ENCODE peak calls at places on chromosomes 2 and 18, in eight cellular contexts. One of them, this sample, is unnamed.

GRCh38 chr2:240922234-240922981 is 16.3 kb downstream of the CROCC2 start:
- DNase-seq in HepG2: no peak
- DNase-seq in lower leg skin: peak
- DNase-seq in IMR-90: no peak
- DNase-seq in sigmoid colon: peak
- DNase-seq in tibial nerve: peak
- DNase-seq in esophagus squamous epithelium: no peak
- DNase-seq in ovary: peak
- DNase-seq in this sample: no peak

GRCh38 chr2:207463996-207464395 is 65.8 kb upstream of the CREB1 start:
- DNase-seq in HepG2: no peak
- DNase-seq in lower leg skin: no peak
- DNase-seq in IMR-90: no peak
- DNase-seq in sigmoid colon: no peak
- DNase-seq in tibial nerve: no peak
- DNase-seq in esophagus squamous epithelium: no peak
- DNase-seq in ovary: no peak
- DNase-seq in this sample: no peak

GRCh38 chr2:215712219-215712849 is 276.5 kb upstream of the FN1 start:
- DNase-seq in HepG2: peak
- DNase-seq in lower leg skin: no peak
- DNase-seq in IMR-90: no peak
- DNase-seq in sigmoid colon: no peak
- DNase-seq in tibial nerve: no peak
- DNase-seq in esophagus squamous epithelium: no peak
- DNase-seq in ovary: no peak
- DNase-seq in this sample: no peak

GRCh38 chr2:168583064-168583709 is 127.1 kb downstream of the CERS6 start:
- DNase-seq in HepG2: no peak
- DNase-seq in lower leg skin: no peak
- DNase-seq in IMR-90: peak
- DNase-seq in sigmoid colon: no peak
- DNase-seq in tibial nerve: no peak
- DNase-seq in esophagus squamous epithelium: no peak
- DNase-seq in ovary: no peak
- DNase-seq in this sample: no peak

GRCh38 chr2:79860233-79861058 is 347.6 kb downstream of the CTNNA2 start:
- DNase-seq in HepG2: peak
- DNase-seq in lower leg skin: no peak
- DNase-seq in IMR-90: peak
- DNase-seq in sigmoid colon: no peak
- DNase-seq in tibial nerve: no peak
- DNase-seq in esophagus squamous epithelium: no peak
- DNase-seq in ovary: no peak
- DNase-seq in this sample: peak

GRCh38 chr2:201264472-201265173 is 4.3 kb downstream of the CASP8 start:
- DNase-seq in HepG2: no peak
- DNase-seq in lower leg skin: no peak
- DNase-seq in IMR-90: peak
- DNase-seq in sigmoid colon: no peak
- DNase-seq in tibial nerve: no peak
- DNase-seq in esophagus squamous epithelium: no peak
- DNase-seq in ovary: no peak
- DNase-seq in this sample: no peak

GRCh38 chr18:79615091-79615490 is 64.5 kb upstream of the CTDP1 start:
- DNase-seq in HepG2: no peak
- DNase-seq in lower leg skin: peak
- DNase-seq in IMR-90: no peak
- DNase-seq in sigmoid colon: peak
- DNase-seq in tibial nerve: no peak
- DNase-seq in esophagus squamous epithelium: no peak
- DNase-seq in ovary: peak
- DNase-seq in this sample: no peak

GRCh38 chr2:16375351-16375750 is 290.3 kb downstream of the CYRIA start:
- DNase-seq in HepG2: no peak
- DNase-seq in lower leg skin: no peak
- DNase-seq in IMR-90: no peak
- DNase-seq in sigmoid colon: no peak
- DNase-seq in tibial nerve: no peak
- DNase-seq in esophagus squamous epithelium: no peak
- DNase-seq in ovary: no peak
- DNase-seq in this sample: no peak

GRCh38 chr2:218006741-218007140 is 3.9 kb upstream of the TNS1 start:
- DNase-seq in HepG2: no peak
- DNase-seq in lower leg skin: no peak
- DNase-seq in IMR-90: peak
- DNase-seq in sigmoid colon: no peak
- DNase-seq in tibial nerve: no peak
- DNase-seq in esophagus squamous epithelium: no peak
- DNase-seq in ovary: no peak
- DNase-seq in this sample: no peak

GRCh38 chr2:44430340-44430739 is 68.6 kb downstream of the CAMKMT start:
- DNase-seq in HepG2: no peak
- DNase-seq in lower leg skin: no peak
- DNase-seq in IMR-90: no peak
- DNase-seq in sigmoid colon: no peak
- DNase-seq in tibial nerve: no peak
- DNase-seq in esophagus squamous epithelium: no peak
- DNase-seq in ovary: no peak
- DNase-seq in this sample: no peak

GRCh38 chr2:232563580-232563979 is 13.1 kb downstream of the EIF4E2 start:
- DNase-seq in HepG2: no peak
- DNase-seq in lower leg skin: no peak
- DNase-seq in IMR-90: peak
- DNase-seq in sigmoid colon: no peak
- DNase-seq in tibial nerve: no peak
- DNase-seq in esophagus squamous epithelium: no peak
- DNase-seq in ovary: no peak
- DNase-seq in this sample: no peak

GRCh38 chr2:232568161-232568560 is 17.7 kb downstream of the EIF4E2 start:
- DNase-seq in HepG2: no peak
- DNase-seq in lower leg skin: no peak
- DNase-seq in IMR-90: peak
- DNase-seq in sigmoid colon: no peak
- DNase-seq in tibial nerve: no peak
- DNase-seq in esophagus squamous epithelium: no peak
- DNase-seq in ovary: no peak
- DNase-seq in this sample: peak

GRCh38 chr2:232562515-232563151 is 12.1 kb downstream of the EIF4E2 start:
- DNase-seq in HepG2: no peak
- DNase-seq in lower leg skin: no peak
- DNase-seq in IMR-90: no peak
- DNase-seq in sigmoid colon: no peak
- DNase-seq in tibial nerve: no peak
- DNase-seq in esophagus squamous epithelium: no peak
- DNase-seq in ovary: no peak
- DNase-seq in this sample: no peak
- TF ChIP-seq POLR2A in HepG2: no peak
- TF ChIP-seq POLR2A in lower leg skin: no peak
- TF ChIP-seq POLR2A in IMR-90: no peak
- TF ChIP-seq POLR2A in sigmoid colon: no peak
- TF ChIP-seq POLR2A in tibial nerve: no peak
- TF ChIP-seq POLR2A in esophagus squamous epithelium: no peak
- TF ChIP-seq POLR2A in ovary: no peak
- TF ChIP-seq POLR2A in this sample: no peak

GRCh38 chr2:99141110-99142108 is at the start of gene C2orf15:
- DNase-seq in HepG2: peak
- DNase-seq in lower leg skin: peak
- DNase-seq in IMR-90: peak
- DNase-seq in sigmoid colon: peak
- DNase-seq in tibial nerve: peak
- DNase-seq in esophagus squamous epithelium: peak
- DNase-seq in ovary: peak
- DNase-seq in this sample: peak

GRCh38 chr2:99140056-99140859 is 1.2 kb upstream of the C2orf15 start:
- DNase-seq in HepG2: peak
- DNase-seq in lower leg skin: no peak
- DNase-seq in IMR-90: peak
- DNase-seq in sigmoid colon: no peak
- DNase-seq in tibial nerve: no peak
- DNase-seq in esophagus squamous epithelium: no peak
- DNase-seq in ovary: no peak
- DNase-seq in this sample: no peak

GRCh38 chr2:99139003-99139402 is 2.5 kb upstream of the C2orf15 start:
- DNase-seq in HepG2: no peak
- DNase-seq in lower leg skin: no peak
- DNase-seq in IMR-90: no peak
- DNase-seq in sigmoid colon: no peak
- DNase-seq in tibial nerve: no peak
- DNase-seq in esophagus squamous epithelium: no peak
- DNase-seq in ovary: no peak
- DNase-seq in this sample: no peak

GRCh38 chr2:99140860-99141109 is 722 bp upstream of the C2orf15 start:
- DNase-seq in HepG2: no peak
- DNase-seq in lower leg skin: no peak
- DNase-seq in IMR-90: no peak
- DNase-seq in sigmoid colon: peak
- DNase-seq in tibial nerve: no peak
- DNase-seq in esophagus squamous epithelium: no peak
- DNase-seq in ovary: no peak
- DNase-seq in this sample: peak
- TF ChIP-seq POLR2A in HepG2: no peak
- TF ChIP-seq POLR2A in lower leg skin: no peak
- TF ChIP-seq POLR2A in IMR-90: no peak
- TF ChIP-seq POLR2A in sigmoid colon: peak
- TF ChIP-seq POLR2A in tibial nerve: no peak
- TF ChIP-seq POLR2A in esophagus squamous epithelium: no peak
- TF ChIP-seq POLR2A in ovary: peak
- TF ChIP-seq POLR2A in this sample: peak

DNA sequence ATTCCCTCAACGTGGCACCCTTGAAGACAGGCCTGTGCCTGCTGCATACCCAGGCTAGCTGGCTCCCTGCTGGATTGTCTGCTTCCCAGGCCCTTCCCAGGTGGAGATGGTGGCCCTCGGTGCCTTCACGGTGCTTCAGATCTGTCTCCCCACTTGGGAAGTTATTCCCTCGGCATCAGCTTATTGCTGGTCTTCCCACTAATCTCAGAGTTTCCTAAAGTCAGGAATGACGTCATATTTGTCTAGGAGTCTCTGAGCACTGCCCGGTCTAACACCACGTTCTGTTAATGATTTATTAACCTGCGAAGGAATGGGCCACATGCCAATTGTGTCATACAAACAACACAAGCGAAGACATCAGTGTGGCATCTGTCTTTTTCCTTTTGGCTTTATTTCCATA is 269.8 kb upstream of the ID2 start:
- DNase-seq in HepG2: peak
- DNase-seq in lower leg skin: peak
- DNase-seq in IMR-90: no peak
- DNase-seq in sigmoid colon: no peak
- DNase-seq in tibial nerve: no peak
- DNase-seq in esophagus squamous epithelium: no peak
- DNase-seq in ovary: no peak
- DNase-seq in this sample: no peak
- TF ChIP-seq POLR2A in HepG2: no peak
- TF ChIP-seq POLR2A in lower leg skin: no peak
- TF ChIP-seq POLR2A in IMR-90: no peak
- TF ChIP-seq POLR2A in sigmoid colon: no peak
- TF ChIP-seq POLR2A in tibial nerve: no peak
- TF ChIP-seq POLR2A in esophagus squamous epithelium: no peak
- TF ChIP-seq POLR2A in ovary: no peak
- TF ChIP-seq POLR2A in this sample: no peak

DNA sequence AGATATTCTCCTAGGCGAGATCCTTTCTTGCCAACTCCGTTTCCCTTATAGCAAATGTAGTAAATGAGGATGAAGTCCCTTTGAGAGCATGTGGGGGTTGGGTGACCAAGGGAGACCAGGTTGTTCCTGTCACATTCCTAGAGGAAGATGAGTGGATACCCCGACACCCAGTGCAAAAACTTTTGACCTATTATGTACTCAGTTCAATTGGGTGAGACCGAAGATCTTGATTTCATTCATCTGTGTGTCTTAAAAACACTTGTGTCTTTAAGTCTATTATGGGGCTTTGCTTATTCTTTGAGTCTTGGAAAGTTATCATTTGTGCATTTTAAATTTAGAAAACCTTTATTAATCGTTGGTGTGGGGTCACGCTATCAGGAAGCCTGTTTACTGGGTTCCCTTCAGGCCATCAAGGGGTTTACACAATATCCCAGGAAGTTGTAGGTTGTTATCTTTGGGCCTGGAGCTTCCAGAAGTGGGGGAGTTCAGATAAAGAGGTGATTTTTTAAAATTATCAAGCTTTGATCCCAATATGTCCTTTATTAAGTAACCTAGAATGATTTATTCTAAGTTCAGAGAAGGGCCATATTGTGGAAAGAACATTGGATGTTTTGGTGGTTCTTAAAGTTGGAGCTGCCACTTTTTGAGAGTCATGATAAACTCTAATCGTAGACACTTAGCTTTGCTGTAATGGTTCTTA is 2.8 kb downstream of the RHOB start:
- DNase-seq in HepG2: peak
- DNase-seq in lower leg skin: peak
- DNase-seq in IMR-90: peak
- DNase-seq in sigmoid colon: peak
- DNase-seq in tibial nerve: no peak
- DNase-seq in esophagus squamous epithelium: no peak
- DNase-seq in ovary: no peak
- DNase-seq in this sample: no peak
- TF ChIP-seq POLR2A in HepG2: peak
- TF ChIP-seq POLR2A in lower leg skin: no peak
- TF ChIP-seq POLR2A in IMR-90: no peak
- TF ChIP-seq POLR2A in sigmoid colon: no peak
- TF ChIP-seq POLR2A in tibial nerve: peak
- TF ChIP-seq POLR2A in esophagus squamous epithelium: no peak
- TF ChIP-seq POLR2A in ovary: peak
- TF ChIP-seq POLR2A in this sample: no peak

GRCh38 chr2:68849579-68850030 is 21.6 kb downstream of the BMP10 start:
- DNase-seq in HepG2: peak
- DNase-seq in lower leg skin: no peak
- DNase-seq in IMR-90: peak
- DNase-seq in sigmoid colon: no peak
- DNase-seq in tibial nerve: no peak
- DNase-seq in esophagus squamous epithelium: no peak
- DNase-seq in ovary: no peak
- DNase-seq in this sample: peak
- TF ChIP-seq POLR2A in HepG2: no peak
- TF ChIP-seq POLR2A in lower leg skin: no peak
- TF ChIP-seq POLR2A in IMR-90: no peak
- TF ChIP-seq POLR2A in sigmoid colon: no peak
- TF ChIP-seq POLR2A in tibial nerve: no peak
- TF ChIP-seq POLR2A in esophagus squamous epithelium: no peak
- TF ChIP-seq POLR2A in ovary: no peak
- TF ChIP-seq POLR2A in this sample: no peak